ENCODE peak calls at places on chromosomes 2 and 18, in five cellular contexts. I is activated T-helper 1 cell treated with anti-CD3 and anti-CD28 coated beads, Interleukin-2, amount 50 U/mL, for 16 hours; V is H54; L is stimulated activated CD8-positive, alpha-beta memory T cell treated with anti-CD3 and anti-CD28 coated beads, Interleukin-2, amount 100 ng/mL, for 1 hour; K is AG09319. G is an unnamed sample.

GRCh38 chr2:67927489-67927888 is 135.3 kb downstream of the C1D start:
- DNase-seq in I (no peak), V (no peak), L (no peak), K (no peak), G (no peak)

GRCh38 chr2:44290271-44290670 is 15.0 kb downstream of the SLC3A1 start:
- DNase-seq in I (no peak), V (no peak), L (no peak), K (no peak), G (no peak)

GRCh38 chr2:215411941-215412743 is 23.7 kb downstream of the FN1 start:
- DNase-seq in I (no peak), V (no peak), L (no peak), K (no peak), G (no peak)

GRCh38 chr2:74696758-74697327 is 42.8 kb downstream of the SEMA4F start:
- DNase-seq in I (no peak), V (no peak), L (no peak), K (peak; percentile 54), G (peak; percentile 36)

GRCh38 chr2:3233877-3234276 is 143.7 kb downstream of the EIPR1 start:
- DNase-seq in I (no peak), V (no peak), L (no peak), K (no peak), G (no peak)

GRCh38 chr2:109046925-109047508 is 58.0 kb upstream of the EDAR start:
- DNase-seq in I (no peak), V (peak; percentile 28), L (no peak), K (no peak), G (no peak)

GRCh38 chr2:237671466-237672173 is 44.2 kb downstream of the LRRFIP1 start:
- DNase-seq in I (no peak), V (no peak), L (no peak), K (no peak), G (no peak)

GRCh38 chr2:191739194-191739593 is 61.3 kb downstream of the NABP1 start:
- DNase-seq in I (no peak), V (no peak), L (no peak), K (no peak), G (no peak)

GRCh38 chr2:206260427-206261012 is 13.9 kb upstream of the ZDBF2 start:
- DNase-seq in I (no peak), V (peak; percentile 32), L (no peak), K (no peak), G (no peak)

GRCh38 chr18:45056907-45057306 is 376.2 kb downstream of the SETBP1 start:
- DNase-seq in I (no peak), V (no peak), L (no peak), K (no peak), G (no peak)

GRCh38 chr18:56999823-57000222 is 147.1 kb upstream of the BOD1L2 start:
- DNase-seq in I (no peak), V (no peak), L (no peak), K (no peak), G (no peak)

GRCh38 chr2:128302744-128303067 is 16.0 kb downstream of the HS6ST1 start:
- DNase-seq in I (no peak), V (no peak), L (no peak), K (no peak), G (no peak)

GRCh38 chr18:21656402-21656801 is 44.3 kb downstream of the SNRPD1 start:
- DNase-seq in I (no peak), V (no peak), L (no peak), K (no peak), G (peak; percentile 17)

GRCh38 chr2:118697771-118698170 is 149.7 kb downstream of the EN1 start:
- DNase-seq in I (no peak), V (no peak), L (no peak), K (no peak), G (no peak)

GRCh38 chr2:172106128-172106961 is 3.6 kb upstream of the DLX2 start:
- DNase-seq in I (no peak), V (no peak), L (no peak), K (no peak), G (peak; percentile 48)

GRCh38 chr18:6807504-6808257 is 78.2 kb downstream of the ARHGAP28 start:
- DNase-seq in I (no peak), V (no peak), L (no peak), K (no peak), G (no peak)

GRCh38 chr18:76822510-76823165 is at the start of gene ZNF236:
- DNase-seq in I (peak; percentile 34), V (peak; percentile 7), L (peak; percentile 44), K (peak; percentile 70), G (no peak)

GRCh38 chr2:15146960-15147359 is 414.2 kb downstream of the NBAS start:
- DNase-seq in I (no peak), V (no peak), L (no peak), K (no peak), G (no peak)

GRCh38 chr2:234446404-234447076 is 50.3 kb downstream of the ARL4C start:
- DNase-seq in I (peak; percentile 58), V (no peak), L (peak; percentile 52), K (no peak), G (peak; percentile 97)

GRCh38 chr2:28231110-28231621 is 161.5 kb upstream of the FOSL2 start:
- DNase-seq in I (no peak), V (no peak), L (no peak), K (no peak), G (no peak)

GRCh38 chr2:233002829-233003657 is 10.0 kb downstream of the NGEF start:
- DNase-seq in I (no peak), V (no peak), L (no peak), K (no peak), G (no peak)

GRCh38 chr2:109537565-109538221 is 76.1 kb downstream of the SEPTIN10 start:
- DNase-seq in I (no peak), V (no peak), L (no peak), K (no peak), G (no peak)

GRCh38 chr18:35962320-35962719 is 10.2 kb upstream of the RMP24 start:
- DNase-seq in I (no peak), V (no peak), L (no peak), K (no peak), G (no peak)

GRCh38 chr2:18268400-18268799 is 292.1 kb downstream of the RDH14 start:
- DNase-seq in I (no peak), V (no peak), L (no peak), K (no peak), G (no peak)

GRCh38 chr2:37688771-37689468 is 17.5 kb upstream of the CDC42EP3 start:
- DNase-seq in I (no peak), V (no peak), L (no peak), K (peak; percentile 80), G (peak; percentile 86)

GRCh38 chr2:208036357-208036756 is 11.0 kb upstream of the PLEKHM3 start:
- DNase-seq in I (no peak), V (no peak), L (no peak), K (no peak), G (no peak)

GRCh38 chr2:121993682-121994081 is 238.2 kb downstream of the TSN start:
- DNase-seq in I (no peak), V (no peak), L (no peak), K (no peak), G (no peak)

GRCh38 chr2:161077367-161078210 is 82.6 kb upstream of the TANK start:
- DNase-seq in I (no peak), V (no peak), L (peak; percentile 20), K (no peak), G (no peak)

GRCh38 chr18:79738565-79739439 is 58.9 kb upstream of the KCNG2 start:
- DNase-seq in I (no peak), V (no peak), L (no peak), K (no peak), G (no peak)

GRCh38 chr2:66446178-66446860 is 11.4 kb downstream of the MEIS1 start:
- DNase-seq in I (no peak), V (no peak), L (no peak), K (no peak), G (peak; percentile 76)

GRCh38 chr2:235116885-235117492 is 165.2 kb downstream of the SH3BP4 start:
- DNase-seq in I (no peak), V (no peak), L (no peak), K (no peak), G (no peak)

GRCh38 chr2:63465633-63466032 is 122.6 kb downstream of the WDPCP start:
- DNase-seq in I (no peak), V (no peak), L (no peak), K (no peak), G (no peak)

GRCh38 chr2:8090748-8091700 is 590.8 kb upstream of the ID2 start:
- DNase-seq in I (no peak), V (peak; percentile 19), L (no peak), K (peak; percentile 42), G (peak; percentile 79)

GRCh38 chr2:58428286-58428552 is 187.1 kb upstream of the FANCL start:
- DNase-seq in I (no peak), V (peak; percentile 37), L (no peak), K (no peak), G (no peak)

GRCh38 chr2:38747007-38747424 is 4.1 kb downstream of the SRSF7 start:
- DNase-seq in I (no peak), V (no peak), L (no peak), K (no peak), G (no peak)

GRCh38 chr2:71669628-71670429 is 216.5 kb downstream of the DYSF start:
- DNase-seq in I (no peak), V (no peak), L (no peak), K (no peak), G (no peak)

GRCh38 chr2:71492112-71492511 is 38.8 kb downstream of the DYSF start:
- DNase-seq in I (no peak), V (no peak), L (no peak), K (no peak), G (no peak)

GRCh38 chr2:31937741-31938140 is 73.1 kb downstream of the MEMO1 start:
- DNase-seq in I (no peak), V (no peak), L (no peak), K (no peak), G (no peak)

GRCh38 chr2:149221898-149222297 is 108.5 kb upstream of the LYPD6 start:
- DNase-seq in I (no peak), V (no peak), L (no peak), K (no peak), G (no peak)

GRCh38 chr2:117087565-117088291 is 726.8 kb upstream of the DDX18 start:
- DNase-seq in I (no peak), V (no peak), L (no peak), K (no peak), G (no peak)